ENCODE peak calls at places on chromosomes 3 and 15, in nine cellular contexts. One of them, this sample, is unnamed.

GRCh38 chr15:80659375-80659774 is 35.7 kb upstream of the ABHD17C start:
- DNase-seq in psoas muscle: no peak
- DNase-seq in choroid plexus epithelial cell: no peak
- DNase-seq in heart left ventricle: no peak
- DNase-seq in mesendoderm: peak
- DNase-seq in ureter: no peak
- DNase-seq in activated CD8-positive, alpha-beta T cell treated with anti-CD3 and anti-CD28 coated beads, Interleukin-2, amount 10 ng/mL, durations not matched to agents 7 days and 5 days: no peak
- DNase-seq in Ammon's horn: no peak
- DNase-seq in H9: no peak
- DNase-seq in this sample: no peak

GRCh38 chr15:70297465-70298152 is 199.9 kb upstream of the TLE3 start:
- DNase-seq in psoas muscle: no peak
- DNase-seq in ureter: no peak
- DNase-seq in H9: no peak
- DNase-seq in mesendoderm: no peak
- DNase-seq in choroid plexus epithelial cell: no peak
- DNase-seq in activated CD8-positive, alpha-beta T cell treated with anti-CD3 and anti-CD28 coated beads, Interleukin-2, amount 10 ng/mL, durations not matched to agents 7 days and 5 days: no peak
- DNase-seq in heart left ventricle: no peak
- DNase-seq in Ammon's horn: no peak
- DNase-seq in this sample: no peak

GRCh38 chr15:34583399-34584320 is at the start of gene GOLGA8B:
- DNase-seq in choroid plexus epithelial cell: peak
- DNase-seq in ureter: peak
- DNase-seq in Ammon's horn: peak
- DNase-seq in heart left ventricle: peak
- DNase-seq in H9: peak
- DNase-seq in activated CD8-positive, alpha-beta T cell treated with anti-CD3 and anti-CD28 coated beads, Interleukin-2, amount 10 ng/mL, durations not matched to agents 7 days and 5 days: peak
- DNase-seq in mesendoderm: peak
- DNase-seq in psoas muscle: peak
- DNase-seq in this sample: peak

GRCh38 chr3:65591313-65591712 is 447.4 kb downstream of the MAGI1 start:
- DNase-seq in Ammon's horn: no peak
- DNase-seq in ureter: no peak
- DNase-seq in choroid plexus epithelial cell: no peak
- DNase-seq in activated CD8-positive, alpha-beta T cell treated with anti-CD3 and anti-CD28 coated beads, Interleukin-2, amount 10 ng/mL, durations not matched to agents 7 days and 5 days: no peak
- DNase-seq in heart left ventricle: no peak
- DNase-seq in mesendoderm: no peak
- DNase-seq in psoas muscle: no peak
- DNase-seq in H9: no peak
- DNase-seq in this sample: no peak

GRCh38 chr3:29128004-29128403 is 152.9 kb upstream of the RBMS3 start:
- DNase-seq in Ammon's horn: no peak
- DNase-seq in activated CD8-positive, alpha-beta T cell treated with anti-CD3 and anti-CD28 coated beads, Interleukin-2, amount 10 ng/mL, durations not matched to agents 7 days and 5 days: no peak
- DNase-seq in psoas muscle: no peak
- DNase-seq in mesendoderm: no peak
- DNase-seq in ureter: no peak
- DNase-seq in H9: no peak
- DNase-seq in choroid plexus epithelial cell: peak
- DNase-seq in heart left ventricle: no peak
- DNase-seq in this sample: no peak

GRCh38 chr15:42915654-42916053 is 4.9 kb downstream of the TTBK2 start:
- DNase-seq in psoas muscle: no peak
- DNase-seq in H9: no peak
- DNase-seq in choroid plexus epithelial cell: no peak
- DNase-seq in ureter: no peak
- DNase-seq in mesendoderm: no peak
- DNase-seq in heart left ventricle: no peak
- DNase-seq in Ammon's horn: no peak
- DNase-seq in activated CD8-positive, alpha-beta T cell treated with anti-CD3 and anti-CD28 coated beads, Interleukin-2, amount 10 ng/mL, durations not matched to agents 7 days and 5 days: no peak
- DNase-seq in this sample: no peak

GRCh38 chr3:179615458-179616173 is 11.0 kb downstream of the NDUFB5 start:
- DNase-seq in mesendoderm: no peak
- DNase-seq in H9: no peak
- DNase-seq in Ammon's horn: no peak
- DNase-seq in activated CD8-positive, alpha-beta T cell treated with anti-CD3 and anti-CD28 coated beads, Interleukin-2, amount 10 ng/mL, durations not matched to agents 7 days and 5 days: no peak
- DNase-seq in choroid plexus epithelial cell: peak
- DNase-seq in ureter: no peak
- DNase-seq in heart left ventricle: no peak
- DNase-seq in psoas muscle: no peak
- DNase-seq in this sample: no peak

GRCh38 chr3:12988728-12989454 is 84.3 kb downstream of the IQSEC1 start:
- DNase-seq in ureter: no peak
- DNase-seq in H9: no peak
- DNase-seq in Ammon's horn: no peak
- DNase-seq in choroid plexus epithelial cell: no peak
- DNase-seq in psoas muscle: no peak
- DNase-seq in heart left ventricle: no peak
- DNase-seq in activated CD8-positive, alpha-beta T cell treated with anti-CD3 and anti-CD28 coated beads, Interleukin-2, amount 10 ng/mL, durations not matched to agents 7 days and 5 days: no peak
- DNase-seq in mesendoderm: no peak
- DNase-seq in this sample: no peak

GRCh38 chr3:142586803-142587406 is 8.4 kb upstream of the ATR start:
- DNase-seq in heart left ventricle: no peak
- DNase-seq in mesendoderm: peak
- DNase-seq in Ammon's horn: peak
- DNase-seq in H9: peak
- DNase-seq in choroid plexus epithelial cell: peak
- DNase-seq in activated CD8-positive, alpha-beta T cell treated with anti-CD3 and anti-CD28 coated beads, Interleukin-2, amount 10 ng/mL, durations not matched to agents 7 days and 5 days: peak
- DNase-seq in ureter: no peak
- DNase-seq in psoas muscle: no peak
- DNase-seq in this sample: peak

GRCh38 chr3:71978150-71978721 is 193.3 kb upstream of the PROK2 start:
- DNase-seq in H9: no peak
- DNase-seq in ureter: no peak
- DNase-seq in activated CD8-positive, alpha-beta T cell treated with anti-CD3 and anti-CD28 coated beads, Interleukin-2, amount 10 ng/mL, durations not matched to agents 7 days and 5 days: no peak
- DNase-seq in Ammon's horn: no peak
- DNase-seq in mesendoderm: peak
- DNase-seq in psoas muscle: no peak
- DNase-seq in heart left ventricle: no peak
- DNase-seq in choroid plexus epithelial cell: no peak
- DNase-seq in this sample: no peak

GRCh38 chr15:26877842-26878241 is 11.0 kb downstream of the GABRA5 start:
- DNase-seq in Ammon's horn: no peak
- DNase-seq in psoas muscle: no peak
- DNase-seq in activated CD8-positive, alpha-beta T cell treated with anti-CD3 and anti-CD28 coated beads, Interleukin-2, amount 10 ng/mL, durations not matched to agents 7 days and 5 days: no peak
- DNase-seq in choroid plexus epithelial cell: no peak
- DNase-seq in ureter: no peak
- DNase-seq in H9: no peak
- DNase-seq in mesendoderm: no peak
- DNase-seq in heart left ventricle: no peak
- DNase-seq in this sample: no peak

GRCh38 chr3:163056874-163057497 is 1560.4 kb downstream of the OTOL1 start:
- DNase-seq in H9: peak
- DNase-seq in Ammon's horn: peak
- DNase-seq in choroid plexus epithelial cell: peak
- DNase-seq in ureter: no peak
- DNase-seq in heart left ventricle: no peak
- DNase-seq in mesendoderm: peak
- DNase-seq in psoas muscle: no peak
- DNase-seq in activated CD8-positive, alpha-beta T cell treated with anti-CD3 and anti-CD28 coated beads, Interleukin-2, amount 10 ng/mL, durations not matched to agents 7 days and 5 days: peak
- DNase-seq in this sample: peak

GRCh38 chr15:65370885-65371284 is 6.9 kb downstream of the IGDCC3 start:
- DNase-seq in H9: no peak
- DNase-seq in activated CD8-positive, alpha-beta T cell treated with anti-CD3 and anti-CD28 coated beads, Interleukin-2, amount 10 ng/mL, durations not matched to agents 7 days and 5 days: no peak
- DNase-seq in psoas muscle: no peak
- DNase-seq in Ammon's horn: no peak
- DNase-seq in heart left ventricle: no peak
- DNase-seq in ureter: no peak
- DNase-seq in mesendoderm: no peak
- DNase-seq in choroid plexus epithelial cell: no peak
- DNase-seq in this sample: no peak

GRCh38 chr15:73695773-73696640 is 11.8 kb downstream of the CD276 start:
- DNase-seq in choroid plexus epithelial cell: no peak
- DNase-seq in mesendoderm: no peak
- DNase-seq in ureter: no peak
- DNase-seq in heart left ventricle: no peak
- DNase-seq in activated CD8-positive, alpha-beta T cell treated with anti-CD3 and anti-CD28 coated beads, Interleukin-2, amount 10 ng/mL, durations not matched to agents 7 days and 5 days: no peak
- DNase-seq in H9: no peak
- DNase-seq in psoas muscle: no peak
- DNase-seq in Ammon's horn: no peak
- DNase-seq in this sample: no peak

GRCh38 chr3:137121704-137122314 is 164.0 kb downstream of the IL20RB start:
- DNase-seq in choroid plexus epithelial cell: peak
- DNase-seq in heart left ventricle: no peak
- DNase-seq in Ammon's horn: peak
- DNase-seq in activated CD8-positive, alpha-beta T cell treated with anti-CD3 and anti-CD28 coated beads, Interleukin-2, amount 10 ng/mL, durations not matched to agents 7 days and 5 days: peak
- DNase-seq in mesendoderm: peak
- DNase-seq in ureter: no peak
- DNase-seq in psoas muscle: no peak
- DNase-seq in H9: peak
- DNase-seq in this sample: peak

GRCh38 chr3:67493808-67494207 is 160.6 kb downstream of the SUCLG2 start:
- DNase-seq in choroid plexus epithelial cell: no peak
- DNase-seq in mesendoderm: no peak
- DNase-seq in heart left ventricle: no peak
- DNase-seq in ureter: no peak
- DNase-seq in H9: no peak
- DNase-seq in activated CD8-positive, alpha-beta T cell treated with anti-CD3 and anti-CD28 coated beads, Interleukin-2, amount 10 ng/mL, durations not matched to agents 7 days and 5 days: no peak
- DNase-seq in Ammon's horn: no peak
- DNase-seq in psoas muscle: no peak
- DNase-seq in this sample: no peak

GRCh38 chr3:156251424-156251823 is 131.0 kb downstream of the KCNAB1 start:
- DNase-seq in choroid plexus epithelial cell: no peak
- DNase-seq in H9: no peak
- DNase-seq in psoas muscle: no peak
- DNase-seq in heart left ventricle: no peak
- DNase-seq in ureter: no peak
- DNase-seq in mesendoderm: peak
- DNase-seq in Ammon's horn: no peak
- DNase-seq in activated CD8-positive, alpha-beta T cell treated with anti-CD3 and anti-CD28 coated beads, Interleukin-2, amount 10 ng/mL, durations not matched to agents 7 days and 5 days: no peak
- DNase-seq in this sample: no peak

GRCh38 chr15:49421991-49422390 is 1.1 kb upstream of the FGF7 start:
- DNase-seq in H9: peak
- DNase-seq in heart left ventricle: no peak
- DNase-seq in activated CD8-positive, alpha-beta T cell treated with anti-CD3 and anti-CD28 coated beads, Interleukin-2, amount 10 ng/mL, durations not matched to agents 7 days and 5 days: peak
- DNase-seq in psoas muscle: peak
- DNase-seq in mesendoderm: peak
- DNase-seq in ureter: no peak
- DNase-seq in Ammon's horn: peak
- DNase-seq in choroid plexus epithelial cell: peak
- DNase-seq in this sample: peak

GRCh38 chr3:12436514-12437222 is 47.6 kb upstream of the TSEN2 start:
- DNase-seq in activated CD8-positive, alpha-beta T cell treated with anti-CD3 and anti-CD28 coated beads, Interleukin-2, amount 10 ng/mL, durations not matched to agents 7 days and 5 days: no peak
- DNase-seq in Ammon's horn: peak
- DNase-seq in mesendoderm: no peak
- DNase-seq in ureter: no peak
- DNase-seq in choroid plexus epithelial cell: peak
- DNase-seq in heart left ventricle: no peak
- DNase-seq in psoas muscle: no peak
- DNase-seq in H9: no peak
- DNase-seq in this sample: no peak

GRCh38 chr15:75720787-75721461 is 8.3 kb upstream of the CSPG4 start:
- DNase-seq in activated CD8-positive, alpha-beta T cell treated with anti-CD3 and anti-CD28 coated beads, Interleukin-2, amount 10 ng/mL, durations not matched to agents 7 days and 5 days: peak
- DNase-seq in mesendoderm: peak
- DNase-seq in H9: peak
- DNase-seq in choroid plexus epithelial cell: peak
- DNase-seq in ureter: no peak
- DNase-seq in psoas muscle: peak
- DNase-seq in Ammon's horn: no peak
- DNase-seq in heart left ventricle: peak
- DNase-seq in this sample: no peak

GRCh38 chr15:37252530-37252929 is 152.2 kb upstream of the MEIS2 start:
- DNase-seq in ureter: no peak
- DNase-seq in H9: no peak
- DNase-seq in heart left ventricle: no peak
- DNase-seq in Ammon's horn: no peak
- DNase-seq in activated CD8-positive, alpha-beta T cell treated with anti-CD3 and anti-CD28 coated beads, Interleukin-2, amount 10 ng/mL, durations not matched to agents 7 days and 5 days: no peak
- DNase-seq in choroid plexus epithelial cell: no peak
- DNase-seq in mesendoderm: no peak
- DNase-seq in psoas muscle: no peak
- DNase-seq in this sample: no peak

GRCh38 chr15:48374472-48374871 is 43.2 kb downstream of the DUT start:
- DNase-seq in activated CD8-positive, alpha-beta T cell treated with anti-CD3 and anti-CD28 coated beads, Interleukin-2, amount 10 ng/mL, durations not matched to agents 7 days and 5 days: no peak
- DNase-seq in choroid plexus epithelial cell: peak
- DNase-seq in mesendoderm: no peak
- DNase-seq in ureter: no peak
- DNase-seq in psoas muscle: no peak
- DNase-seq in heart left ventricle: no peak
- DNase-seq in H9: no peak
- DNase-seq in Ammon's horn: no peak
- DNase-seq in this sample: no peak

GRCh38 chr15:74423443-74424257 is 10.1 kb downstream of the SEMA7A start:
- DNase-seq in mesendoderm: no peak
- DNase-seq in H9: no peak
- DNase-seq in psoas muscle: no peak
- DNase-seq in ureter: no peak
- DNase-seq in Ammon's horn: peak
- DNase-seq in choroid plexus epithelial cell: no peak
- DNase-seq in activated CD8-positive, alpha-beta T cell treated with anti-CD3 and anti-CD28 coated beads, Interleukin-2, amount 10 ng/mL, durations not matched to agents 7 days and 5 days: no peak
- DNase-seq in heart left ventricle: no peak
- DNase-seq in this sample: peak

GRCh38 chr15:68820205-68820588 is 498 bp downstream of the ANP32A start:
- DNase-seq in mesendoderm: peak
- DNase-seq in activated CD8-positive, alpha-beta T cell treated with anti-CD3 and anti-CD28 coated beads, Interleukin-2, amount 10 ng/mL, durations not matched to agents 7 days and 5 days: peak
- DNase-seq in H9: no peak
- DNase-seq in psoas muscle: peak
- DNase-seq in choroid plexus epithelial cell: no peak
- DNase-seq in ureter: peak
- DNase-seq in heart left ventricle: peak
- DNase-seq in Ammon's horn: peak
- DNase-seq in this sample: peak

GRCh38 chr3:120093119-120093922 is 926 bp downstream of the GSK3B start:
- DNase-seq in activated CD8-positive, alpha-beta T cell treated with anti-CD3 and anti-CD28 coated beads, Interleukin-2, amount 10 ng/mL, durations not matched to agents 7 days and 5 days: peak
- DNase-seq in psoas muscle: no peak
- DNase-seq in mesendoderm: peak
- DNase-seq in choroid plexus epithelial cell: peak
- DNase-seq in heart left ventricle: peak
- DNase-seq in ureter: no peak
- DNase-seq in Ammon's horn: peak
- DNase-seq in H9: no peak
- DNase-seq in this sample: peak

GRCh38 chr3:108500728-108501127 is 9.7 kb downstream of the MYH15 start:
- DNase-seq in Ammon's horn: no peak
- DNase-seq in psoas muscle: no peak
- DNase-seq in ureter: no peak
- DNase-seq in heart left ventricle: no peak
- DNase-seq in H9: no peak
- DNase-seq in activated CD8-positive, alpha-beta T cell treated with anti-CD3 and anti-CD28 coated beads, Interleukin-2, amount 10 ng/mL, durations not matched to agents 7 days and 5 days: no peak
- DNase-seq in choroid plexus epithelial cell: peak
- DNase-seq in mesendoderm: peak
- DNase-seq in this sample: no peak

GRCh38 chr3:18124501-18124900 is 300.6 kb downstream of the SATB1 start:
- DNase-seq in heart left ventricle: no peak
- DNase-seq in psoas muscle: no peak
- DNase-seq in ureter: no peak
- DNase-seq in Ammon's horn: no peak
- DNase-seq in choroid plexus epithelial cell: peak
- DNase-seq in activated CD8-positive, alpha-beta T cell treated with anti-CD3 and anti-CD28 coated beads, Interleukin-2, amount 10 ng/mL, durations not matched to agents 7 days and 5 days: no peak
- DNase-seq in mesendoderm: no peak
- DNase-seq in H9: no peak
- DNase-seq in this sample: no peak

GRCh38 chr3:141305436-141305835 is 62.9 kb upstream of the ZBTB38 start:
- DNase-seq in heart left ventricle: no peak
- DNase-seq in psoas muscle: no peak
- DNase-seq in ureter: no peak
- DNase-seq in activated CD8-positive, alpha-beta T cell treated with anti-CD3 and anti-CD28 coated beads, Interleukin-2, amount 10 ng/mL, durations not matched to agents 7 days and 5 days: no peak
- DNase-seq in H9: no peak
- DNase-seq in Ammon's horn: no peak
- DNase-seq in mesendoderm: no peak
- DNase-seq in choroid plexus epithelial cell: peak
- DNase-seq in this sample: peak